ENCODE peak calls at places on chromosomes 7 and 10, in seven cellular contexts. Q, G, A, W, O, Z and Y are unnamed samples.

GRCh38 chr10:124225468-124226270 is 132.3 kb upstream of the CHST15 start:
- DNase-seq in Q (no peak), G (no peak), A (no peak), W (no peak), O (no peak), Z (no peak), Y (no peak)

GRCh38 chr10:53010362-53010907 is 237.9 kb upstream of the MBL2 start:
- DNase-seq in Q (no peak), G (no peak), A (no peak), W (no peak), O (no peak), Z (peak), Y (no peak)

GRCh38 chr10:593901-594457 is 95.5 kb downstream of the DIP2C start:
- DNase-seq in Q (no peak), G (no peak), A (no peak), W (no peak), O (no peak), Z (no peak), Y (no peak)

GRCh38 chr7:79806161-79806734 is 328.4 kb upstream of the GNAI1 start:
- DNase-seq in Q (no peak), G (no peak), A (peak), W (no peak), O (no peak), Z (peak), Y (no peak)

GRCh38 chr10:4549254-4549653 is 276.8 kb upstream of the AKR1E2 start:
- DNase-seq in Q (no peak), G (no peak), A (no peak), W (no peak), O (no peak), Z (no peak), Y (no peak)

GRCh38 chr7:84216477-84216876 is 21.9 kb upstream of the SEMA3A start:
- DNase-seq in Q (no peak), G (no peak), A (no peak), W (no peak), O (no peak), Z (no peak), Y (no peak)

GRCh38 chr10:129023057-129023456 is 444.0 kb upstream of the MGMT start:
- DNase-seq in Q (no peak), G (no peak), A (no peak), W (no peak), O (no peak), Z (no peak), Y (no peak)

GRCh38 chr10:128222317-128222849 is 96.2 kb upstream of the MKI67 start:
- DNase-seq in Q (no peak), G (no peak), A (no peak), W (no peak), O (no peak), Z (no peak), Y (no peak)

GRCh38 chr7:36746347-36746746 is 22.1 kb upstream of the AOAH start:
- DNase-seq in Q (no peak), G (no peak), A (no peak), W (no peak), O (no peak), Z (no peak), Y (no peak)

GRCh38 chr10:44419790-44420549 is 35.1 kb upstream of the CXCL12 start:
- DNase-seq in Q (no peak), G (no peak), A (no peak), W (no peak), O (no peak), Z (no peak), Y (no peak)

GRCh38 chr10:129048513-129048912 is 418.5 kb upstream of the MGMT start:
- DNase-seq in Q (no peak), G (no peak), A (no peak), W (no peak), O (no peak), Z (no peak), Y (no peak)

GRCh38 chr7:91267558-91267955 is 3.3 kb downstream of the FZD1 start:
- DNase-seq in Q (no peak), G (no peak), A (no peak), W (no peak), O (no peak), Z (no peak), Y (no peak)
- TF ChIP-seq YY1 in Q (no peak), G (no peak), A (no peak), W (no peak), O (no peak), Z (no peak), Y (no peak)

GRCh38 chr7:12926236-12926635 is 238.8 kb downstream of the ARL4A start:
- DNase-seq in Q (no peak), G (no peak), A (no peak), W (no peak), O (no peak), Z (no peak), Y (no peak)

GRCh38 chr7:12927635-12928434 is 240.4 kb downstream of the ARL4A start:
- DNase-seq in Q (no peak), G (no peak), A (no peak), W (no peak), O (no peak), Z (no peak), Y (no peak)

GRCh38 chr7:12923971-12924370 is 236.5 kb downstream of the ARL4A start:
- DNase-seq in Q (no peak), G (no peak), A (peak), W (no peak), O (no peak), Z (no peak), Y (no peak)

GRCh38 chr7:12917801-12918200 is 230.4 kb downstream of the ARL4A start:
- DNase-seq in Q (no peak), G (no peak), A (no peak), W (no peak), O (no peak), Z (no peak), Y (no peak)

DNA sequence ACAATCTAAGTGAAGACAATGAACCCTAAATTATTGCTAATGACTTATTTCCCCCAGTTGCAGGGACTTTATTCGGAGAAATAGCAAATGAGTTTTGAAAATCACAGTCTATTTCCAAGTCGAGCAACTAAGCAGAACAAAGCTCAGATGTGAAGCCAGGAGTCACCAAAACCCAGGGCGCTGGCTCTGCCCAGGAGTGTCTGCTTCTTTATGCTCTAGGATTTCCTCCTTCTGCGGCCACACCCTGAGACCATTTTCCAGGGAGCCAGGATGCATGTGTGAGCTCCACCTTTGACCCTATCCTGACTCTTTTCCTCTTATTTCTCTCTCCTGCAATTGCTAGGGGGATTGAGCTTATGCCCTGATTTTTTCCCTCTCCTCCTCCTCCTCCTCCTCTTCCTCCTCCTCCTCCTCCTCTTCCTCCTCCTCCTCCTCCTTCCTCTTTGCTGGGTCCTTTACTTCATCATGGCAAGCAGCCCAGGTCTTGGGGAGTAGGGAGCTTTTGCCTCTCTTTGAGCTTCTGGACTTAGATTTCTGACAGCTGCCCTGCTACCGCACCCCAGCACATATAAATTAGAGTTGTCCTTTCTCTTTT is 234.4 kb downstream of the ARL4A start:
- DNase-seq in Q (no peak), G (no peak), A (no peak), W (no peak), O (no peak), Z (no peak), Y (no peak)
- TF ChIP-seq YY1 in Q (no peak), G (no peak), A (no peak), W (no peak), O (no peak), Z (no peak), Y (no peak)

GRCh38 chr10:2701802-2702201 is 365.5 kb upstream of the PFKP start:
- DNase-seq in Q (no peak), G (no peak), A (no peak), W (no peak), O (no peak), Z (no peak), Y (no peak)
- TF ChIP-seq YY1 in Q (no peak), G (no peak), A (no peak), W (no peak), O (no peak), Z (no peak), Y (no peak)

GRCh38 chr7:45624392-45624760 is 50.2 kb downstream of the ADCY1 start:
- DNase-seq in Q (no peak), G (no peak), A (no peak), W (no peak), O (no peak), Z (no peak), Y (no peak)

GRCh38 chr7:45626441-45627430 is 52.6 kb downstream of the ADCY1 start:
- DNase-seq in Q (no peak), G (no peak), A (no peak), W (no peak), O (no peak), Z (no peak), Y (no peak)

GRCh38 chr7:45625067-45625466 is 50.9 kb downstream of the ADCY1 start:
- DNase-seq in Q (no peak), G (no peak), A (no peak), W (no peak), O (no peak), Z (no peak), Y (no peak)

GRCh38 chr7:45625714-45626440 is 51.7 kb downstream of the ADCY1 start:
- DNase-seq in Q (no peak), G (no peak), A (no peak), W (no peak), O (no peak), Z (no peak), Y (no peak)

GRCh38 chr7:45627691-45628456 is 53.7 kb downstream of the ADCY1 start:
- DNase-seq in Q (no peak), G (no peak), A (no peak), W (no peak), O (no peak), Z (no peak), Y (no peak)
- TF ChIP-seq YY1 in Q (no peak), G (no peak), A (no peak), W (no peak), O (no peak), Z (no peak), Y (no peak)

GRCh38 chr7:271266-272107 is 18.5 kb upstream of the FOXL3 start:
- DNase-seq in Q (no peak), G (no peak), A (no peak), W (no peak), O (no peak), Z (no peak), Y (no peak)
- TF ChIP-seq YY1 in Q (no peak), G (no peak), A (no peak), W (no peak), O (no peak), Z (no peak), Y (no peak)

GRCh38 chr10:37952051-37952815 is 24.2 kb downstream of the ZNF25 start:
- DNase-seq in Q (no peak), G (no peak), A (no peak), W (no peak), O (no peak), Z (no peak), Y (peak)
- TF ChIP-seq YY1 in Q (no peak), G (no peak), A (no peak), W (no peak), O (no peak), Z (no peak), Y (no peak)

GRCh38 chr7:99737726-99738125 is 2.7 kb upstream of the CYP3A7 start:
- DNase-seq in Q (no peak), G (no peak), A (no peak), W (no peak), O (no peak), Z (no peak), Y (no peak)
- TF ChIP-seq YY1 in Q (no peak), G (no peak), A (no peak), W (no peak), O (no peak), Z (no peak), Y (no peak)

GRCh38 chr7:29619848-29620247 is 56.2 kb downstream of the PRR15 start:
- DNase-seq in Q (no peak), G (no peak), A (no peak), W (no peak), O (no peak), Z (no peak), Y (no peak)
- TF ChIP-seq YY1 in Q (no peak), G (no peak), A (no peak), W (no peak), O (no peak), Z (no peak), Y (no peak)

GRCh38 chr7:94146408-94146807 is 142.3 kb upstream of the BET1 start:
- DNase-seq in Q (no peak), G (no peak), A (no peak), W (no peak), O (no peak), Z (no peak), Y (no peak)

GRCh38 chr7:94145602-94146001 is 141.4 kb upstream of the BET1 start:
- DNase-seq in Q (no peak), G (no peak), A (no peak), W (no peak), O (no peak), Z (no peak), Y (no peak)

DNA sequence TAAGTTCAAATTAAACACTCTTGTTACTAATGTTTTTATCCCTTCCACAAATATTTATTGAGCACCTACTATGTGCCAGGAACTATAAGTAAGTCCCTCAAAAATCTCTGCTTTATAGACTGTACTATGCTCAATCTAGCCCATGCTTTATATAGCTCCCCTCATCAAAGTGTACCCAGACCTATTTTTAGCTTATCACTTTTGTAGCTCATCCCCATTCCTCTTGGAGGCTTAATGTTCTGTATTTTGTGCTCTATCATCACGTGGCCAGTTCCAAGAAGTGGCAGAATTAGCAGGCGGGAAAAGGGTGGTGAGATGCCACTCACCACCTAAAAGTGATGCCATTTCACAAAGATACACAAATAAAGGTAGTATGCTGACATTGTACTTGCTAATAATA is 138.1 kb upstream of the BET1 start:
- DNase-seq in Q (no peak), G (no peak), A (no peak), W (no peak), O (no peak), Z (no peak), Y (no peak)
- TF ChIP-seq YY1 in Q (no peak), G (no peak), A (no peak), W (no peak), O (no peak), Z (no peak), Y (no peak)